ENCODE peak calls at places on chromosomes 13 and 19, in five cellular contexts. R is prostate gland, K is AG04449, I is astrocyte, Z is Peyer's patch. P is an unnamed sample.

GRCh38 chr19:46617566-46618079 is 7.3 kb downstream of the PTGIR start:
- DNase-seq in R (no peak), K (no peak), I (no peak), Z (peak), P (no peak)

GRCh38 chr19:3932931-3933810 is at the start of gene NMRK2:
- DNase-seq in R (no peak), K (no peak), I (no peak), Z (no peak), P (no peak)

GRCh38 chr19:55676384-55676783 is 1.4 kb downstream of the EPN1 start:
- DNase-seq in R (peak), K (no peak), I (no peak), Z (no peak), P (no peak)

GRCh38 chr19:46408611-46409039 is 4.7 kb downstream of the CCDC8 start:
- DNase-seq in R (peak), K (no peak), I (no peak), Z (no peak), P (no peak)

GRCh38 chr13:102770435-102770834 is 3.2 kb downstream of the TEX30 start:
- DNase-seq in R (no peak), K (no peak), I (no peak), Z (no peak), P (no peak)

GRCh38 chr13:42876810-42877550 is 95.6 kb downstream of the FAM216B start:
- DNase-seq in R (no peak), K (no peak), I (peak), Z (no peak), P (no peak)

GRCh38 chr13:106423530-106423929 is 111.9 kb downstream of the EFNB2 start:
- DNase-seq in R (no peak), K (no peak), I (no peak), Z (no peak), P (peak)

GRCh38 chr13:113220877-113221276 is 11.5 kb downstream of the CUL4A start:
- DNase-seq in R (no peak), K (no peak), I (peak), Z (no peak), P (no peak)

GRCh38 chr13:105817011-105817410 is 718.5 kb downstream of the EFNB2 start:
- DNase-seq in R (no peak), K (no peak), I (no peak), Z (no peak), P (peak)

GRCh38 chr13:110816500-110816899 is 98.4 kb downstream of the ANKRD10 start:
- DNase-seq in R (no peak), K (no peak), I (no peak), Z (no peak), P (no peak)

GRCh38 chr19:7492142-7493055 is 3.6 kb upstream of the PEX11G start:
- DNase-seq in R (no peak), K (no peak), I (no peak), Z (no peak), P (no peak)

GRCh38 chr13:98089246-98089645 is 53.6 kb upstream of the FARP1 start:
- DNase-seq in R (no peak), K (no peak), I (peak), Z (no peak), P (no peak)

GRCh38 chr13:35460061-35460460 is 16.4 kb downstream of the MAB21L1 start:
- DNase-seq in R (no peak), K (no peak), I (no peak), Z (no peak), P (no peak)

GRCh38 chr13:98839826-98840769 is 87.6 kb upstream of the SLC15A1 start:
- DNase-seq in R (peak), K (no peak), I (peak), Z (peak), P (peak)

GRCh38 chr19:14434543-14435319 is 1.6 kb downstream of the PKN1 start:
- DNase-seq in R (no peak), K (no peak), I (peak), Z (peak), P (no peak)

GRCh38 chr19:23437901-23438300 is 42.6 kb upstream of the ZNF91 start:
- DNase-seq in R (no peak), K (no peak), I (no peak), Z (no peak), P (peak)

GRCh38 chr19:44848805-44849457 is 2.8 kb downstream of the NECTIN2 start:
- DNase-seq in R (no peak), K (no peak), I (no peak), Z (no peak), P (no peak)

GRCh38 chr19:2478756-2479555 is 3.0 kb downstream of the GADD45B start:
- DNase-seq in R (peak), K (no peak), I (peak), Z (peak), P (no peak)

GRCh38 chr13:29844441-29844840 is 6.0 kb downstream of the UBL3 start:
- DNase-seq in R (no peak), K (no peak), I (peak), Z (no peak), P (no peak)

GRCh38 chr13:72258340-72258981 is 391.5 kb upstream of the DACH1 start:
- DNase-seq in R (no peak), K (no peak), I (no peak), Z (no peak), P (no peak)

GRCh38 chr13:28220166-28220565 is 81.8 kb downstream of the PAN3 start:
- DNase-seq in R (no peak), K (no peak), I (peak), Z (no peak), P (no peak)

GRCh38 chr13:83867708-83868107 is 14.6 kb downstream of the SLITRK1 start:
- DNase-seq in R (no peak), K (no peak), I (no peak), Z (no peak), P (no peak)

GRCh38 chr19:6678690-6679109 is 8.7 kb upstream of the TNFSF14 start:
- DNase-seq in R (no peak), K (no peak), I (peak), Z (no peak), P (no peak)

GRCh38 chr19:14476663-14477401 is 1.7 kb upstream of the PTGER1 start:
- DNase-seq in R (no peak), K (no peak), I (peak), Z (no peak), P (peak)

GRCh38 chr19:44925114-44925891 is 10.9 kb downstream of the APOC1 start:
- DNase-seq in R (no peak), K (no peak), I (no peak), Z (no peak), P (no peak)

GRCh38 chr13:113638806-113639205 is 19.2 kb downstream of the ATP4B start:
- DNase-seq in R (no peak), K (no peak), I (no peak), Z (peak), P (peak)

GRCh38 chr19:30286378-30286777 is 85.8 kb upstream of the ZNF536 start:
- DNase-seq in R (no peak), K (no peak), I (no peak), Z (no peak), P (no peak)

GRCh38 chr19:55086730-55087541 is 11.3 kb downstream of the EPS8L1 start:
- DNase-seq in R (peak), K (peak), I (peak), Z (peak), P (no peak)

GRCh38 chr13:27309401-27309958 is 38.9 kb downstream of the RASL11A start:
- DNase-seq in R (no peak), K (no peak), I (no peak), Z (no peak), P (no peak)

GRCh38 chr13:43611631-43612416 is 174.9 kb downstream of the ENOX1 start:
- DNase-seq in R (no peak), K (no peak), I (no peak), Z (no peak), P (no peak)

GRCh38 chr19:8446055-8446709 is 1.4 kb downstream of the HNRNPM start:
- DNase-seq in R (no peak), K (no peak), I (no peak), Z (no peak), P (no peak)

GRCh38 chr19:7488736-7489353 is at the start of gene PEX11G:
- DNase-seq in R (peak), K (no peak), I (peak), Z (peak), P (peak)

GRCh38 chr13:44350775-44351504 is 22.7 kb upstream of the SERP2 start:
- DNase-seq in R (peak), K (no peak), I (no peak), Z (no peak), P (no peak)

GRCh38 chr19:42132851-42133528 is 744 bp upstream of the POU2F2 start:
- DNase-seq in R (peak), K (no peak), I (no peak), Z (peak), P (peak)

DNA sequence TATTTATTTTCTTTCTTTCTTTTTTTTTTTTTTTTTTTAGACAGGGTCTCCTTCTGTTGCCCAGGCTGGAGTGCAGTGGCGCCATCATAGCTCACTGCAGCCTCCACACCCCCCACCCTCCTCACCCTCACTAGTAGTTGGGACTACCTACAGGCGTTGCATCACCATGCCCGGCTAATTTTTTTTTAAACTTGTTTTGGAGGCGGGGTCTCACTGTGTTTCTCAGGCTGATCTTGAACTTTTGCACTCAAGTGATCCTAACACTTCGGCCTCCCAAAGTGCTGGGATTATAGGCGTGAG is 33.6 kb downstream of the GJA3 start:
- DNase-seq in R (no peak), K (no peak), I (no peak), Z (no peak), P (no peak)
- H3K4me3 ChIP-seq in R (peak), K (no peak), I (peak), Z (peak), P (peak)

DNA sequence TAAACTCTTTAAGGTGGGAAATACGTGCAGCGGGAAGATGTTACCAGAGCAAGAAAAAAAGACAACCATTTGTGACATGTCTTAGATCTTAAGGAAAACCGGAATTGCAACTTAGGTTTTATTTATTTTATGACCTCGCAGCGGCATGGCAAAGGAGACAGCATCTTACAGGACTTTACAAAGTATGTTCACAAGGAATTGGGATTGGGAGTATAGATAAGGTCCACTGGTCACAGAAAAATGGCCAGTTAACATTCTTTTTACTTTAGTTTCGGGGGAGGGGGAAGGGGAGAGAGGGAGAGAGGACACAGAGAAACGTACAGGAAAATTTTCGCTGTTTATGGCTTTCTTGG is 104.5 kb upstream of the DIAPH3 start:
- DNase-seq in R (no peak), K (no peak), I (no peak), Z (no peak), P (peak)
- H3K4me3 ChIP-seq in R (peak), K (peak), I (peak), Z (peak), P (peak)

DNA sequence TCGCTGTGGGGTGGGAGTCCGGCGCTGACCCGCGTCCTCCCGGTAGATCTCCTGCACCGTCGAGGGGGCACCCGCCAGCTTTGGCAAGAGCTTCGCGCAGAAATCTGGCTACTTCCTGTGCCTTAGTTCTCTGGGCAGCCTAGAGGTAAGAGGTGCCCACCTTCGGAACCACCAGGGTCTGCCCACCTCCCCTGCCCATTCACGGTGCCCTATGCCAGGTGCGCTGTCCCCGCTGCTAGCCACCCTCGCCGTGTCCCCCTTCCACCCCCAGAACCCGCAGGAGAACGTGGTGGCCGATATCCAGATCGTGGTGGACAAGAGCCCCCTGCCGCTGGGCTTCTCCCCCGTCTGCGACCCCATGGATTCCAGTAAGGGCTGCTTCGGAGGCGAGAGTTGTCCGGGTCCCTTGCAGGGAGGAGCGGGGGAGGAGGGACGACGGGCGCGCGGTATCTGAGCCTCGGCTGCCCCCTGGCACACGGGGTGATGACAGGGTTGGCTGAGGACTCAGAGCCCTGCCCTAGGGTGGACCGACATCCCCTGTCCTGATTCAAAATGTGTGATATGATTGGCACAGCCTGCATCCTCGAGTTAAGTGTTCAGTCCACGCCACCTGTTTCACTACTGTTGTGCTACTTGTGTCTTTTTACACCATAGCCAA is 549 bp downstream of the MVB12A start:
- DNase-seq in R (no peak), K (no peak), I (no peak), Z (peak), P (no peak)
- H3K4me3 ChIP-seq in R (peak), K (peak), I (peak), Z (peak), P (peak)

DNA sequence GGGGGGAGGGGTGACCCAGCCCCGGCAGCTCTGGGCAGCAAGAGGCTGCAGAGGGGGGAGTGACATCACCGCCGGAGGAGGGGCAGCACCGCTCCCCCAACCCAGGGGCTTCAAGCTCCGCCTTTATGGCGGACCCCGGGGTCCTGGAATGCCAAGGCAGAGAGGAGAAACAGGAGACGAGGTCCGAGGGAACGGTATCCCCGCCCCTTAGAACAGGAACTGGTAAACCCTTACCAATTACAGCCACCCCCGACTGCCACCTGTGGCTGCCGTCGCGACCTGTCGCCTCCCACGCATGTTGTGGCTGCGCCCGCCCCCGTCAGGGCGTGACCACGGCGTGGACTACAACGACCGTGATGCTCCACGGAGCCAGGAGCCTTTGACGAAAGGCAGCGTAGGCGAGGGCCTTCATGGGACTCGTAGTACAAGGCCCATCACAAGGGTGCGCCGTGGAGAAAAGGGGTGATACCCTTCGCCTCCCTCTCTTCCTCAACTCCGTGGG is 4.1 kb upstream of the KCNC3 start:
- DNase-seq in R (peak), K (peak), I (peak), Z (peak), P (peak)
- H3K4me3 ChIP-seq in R (peak), K (peak), I (peak), Z (peak), P (peak)

DNA sequence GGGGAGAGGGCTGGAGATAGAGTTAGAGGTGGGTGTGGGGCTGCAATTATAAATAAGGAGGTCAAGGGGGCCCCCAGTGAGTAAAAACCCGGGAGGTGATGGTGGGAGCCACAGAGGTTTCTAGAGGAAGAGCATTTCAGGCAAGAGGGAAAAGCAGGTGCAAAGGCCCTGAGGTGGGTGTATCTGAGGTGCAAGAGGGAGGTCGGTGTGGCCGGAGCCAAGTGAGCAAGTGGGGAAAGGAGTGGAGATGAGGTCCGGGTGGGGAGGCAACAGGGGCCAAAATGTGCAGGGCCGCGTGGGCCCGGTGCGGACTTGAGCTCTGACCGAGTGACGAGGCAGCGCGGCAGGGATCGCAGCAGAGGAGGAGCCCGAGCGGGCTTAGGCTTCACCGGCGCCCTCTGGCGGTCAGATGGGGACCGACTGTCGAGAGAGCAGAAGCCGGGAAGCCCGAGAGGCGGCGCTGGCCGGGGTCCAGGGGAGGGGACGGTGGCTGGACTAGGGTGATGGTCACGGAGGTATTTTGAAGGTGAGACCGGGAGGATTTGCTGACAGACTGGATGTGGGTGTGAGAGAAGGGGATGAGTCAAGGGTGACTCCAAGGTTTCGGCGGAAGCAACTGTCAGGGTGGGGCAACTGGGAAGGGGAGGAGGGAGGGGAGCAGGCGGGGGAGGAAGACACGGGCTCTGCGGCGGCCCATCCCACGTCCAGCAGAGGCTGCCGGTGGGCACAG is 17.7 kb upstream of the SPACA4 start:
- DNase-seq in R (peak), K (no peak), I (peak), Z (peak), P (peak)
- H3K4me3 ChIP-seq in R (no peak), K (peak), I (peak), Z (peak), P (peak)

P was measured in Caco-2.